ENCODE peak calls at places on chromosome 21, in six cellular contexts. K, U, F, C, T and H are unnamed samples.

GRCh38 chr21:36504067-36505058 is 24.4 kb upstream of the CLDN14 start:
- DNase-seq in T (no peak), C (peak; percentile 36), K (peak; percentile 11), F (no peak), U (peak; percentile 68), H (peak; percentile 14)

GRCh38 chr21:36381841-36382589 is 3.2 kb upstream of the CHAF1B start:
- DNase-seq in K (no peak), C (peak; percentile 43), T (no peak), U (peak; percentile 9), F (no peak), H (no peak)

GRCh38 chr21:36709030-36709867 is 10.3 kb downstream of the SIM2 start:
- DNase-seq in C (no peak), U (no peak), T (no peak), F (peak; percentile 56), K (no peak), H (no peak)

GRCh38 chr21:33317226-33317625 is 7.5 kb upstream of the IFNAR1 start:
- DNase-seq in T (no peak), U (peak; percentile 18), C (no peak), K (no peak), F (no peak), H (no peak)

GRCh38 chr21:37712204-37712934 is 203.9 kb downstream of the KCNJ6 start:
- DNase-seq in C (peak; percentile 55), T (no peak), K (peak; percentile 57), U (peak; percentile 73), F (peak; percentile 76), H (peak; percentile 45)

GRCh38 chr21:43890042-43890441 is 25.0 kb downstream of the AGPAT3 start:
- DNase-seq in K (no peak), F (peak; percentile 70), U (no peak), C (no peak), T (no peak), H (no peak)

GRCh38 chr21:19507682-19508260 is 1104.2 kb upstream of the TMPRSS15 start:
- DNase-seq in C (no peak), T (no peak), U (no peak), K (no peak), F (no peak), H (no peak)

GRCh38 chr21:37622755-37623543 is 256.4 kb downstream of the DYRK1A start:
- DNase-seq in F (no peak), K (no peak), C (no peak), T (no peak), U (no peak), H (no peak)

GRCh38 chr21:35904995-35905972 is 155.0 kb downstream of the SETD4 start:
- DNase-seq in C (peak; percentile 17), T (no peak), U (no peak), F (no peak), K (no peak), H (no peak)

DNA sequence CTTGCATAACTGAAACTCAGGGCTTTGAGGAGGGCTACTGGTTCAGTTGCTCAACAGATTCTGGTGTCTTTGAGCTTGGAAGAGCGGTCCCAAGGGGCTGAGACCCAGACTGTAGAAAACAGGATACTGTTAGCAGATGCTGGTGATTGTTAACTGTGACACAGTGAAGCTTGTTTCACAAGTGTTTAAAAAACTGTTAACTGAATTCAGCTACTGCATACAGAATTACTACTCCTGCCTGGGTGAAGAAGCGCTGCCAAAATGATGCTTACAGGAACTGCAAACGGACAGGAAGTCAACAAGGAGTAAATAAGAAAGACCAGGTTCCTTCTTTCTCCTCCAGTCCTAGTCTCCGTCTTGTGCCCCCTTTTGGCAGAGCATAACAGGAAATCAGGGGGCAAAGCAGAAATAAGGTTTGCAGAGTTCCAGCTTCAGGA is 195.3 kb upstream of the USP25 start:
- DNase-seq in U (no peak), K (no peak), C (no peak), T (no peak), F (no peak), H (no peak)
- TF ChIP-seq CTCF in U (no peak), K (no peak), C (no peak), T (no peak), F (no peak), H (no peak)

GRCh38 chr21:16307256-16307655 is 577.5 kb downstream of the USP25 start:
- DNase-seq in F (no peak), U (no peak), K (no peak), C (no peak), T (no peak), H (no peak)

GRCh38 chr21:16304700-16305099 is 574.9 kb downstream of the USP25 start:
- DNase-seq in U (no peak), T (no peak), K (no peak), C (no peak), F (no peak), H (no peak)

GRCh38 chr21:16302851-16303282 is 573.1 kb downstream of the USP25 start:
- DNase-seq in K (no peak), F (no peak), C (peak; percentile 95), T (no peak), U (peak; percentile 12), H (no peak)

GRCh38 chr21:16305686-16306085 is 575.9 kb downstream of the USP25 start:
- DNase-seq in K (peak; percentile 55), C (peak; percentile 77), U (no peak), T (no peak), F (no peak), H (no peak)

DNA sequence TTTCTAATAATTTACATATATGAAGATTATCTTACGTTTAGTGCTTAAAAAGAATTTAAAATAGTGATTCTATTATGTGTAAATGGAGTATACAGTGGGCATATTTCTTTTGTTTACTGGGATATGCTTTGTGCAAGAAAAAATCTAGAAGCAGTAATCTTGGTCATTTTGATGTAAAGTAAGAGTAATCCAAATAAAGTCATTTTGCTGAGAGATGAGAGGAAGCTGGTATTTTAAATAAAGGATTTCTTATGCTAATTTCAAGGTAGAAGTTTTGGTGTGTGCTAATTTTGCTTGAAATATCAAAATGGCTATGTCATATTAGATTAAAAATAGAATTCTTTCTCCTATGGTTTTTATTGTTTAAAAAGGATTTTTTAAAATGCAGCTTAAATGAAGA is 574.4 kb downstream of the USP25 start:
- DNase-seq in T (no peak), C (no peak), U (no peak), F (no peak), K (no peak), H (no peak)
- H3K4me1 ChIP-seq in T (no peaks in the 10 kb centered on the region), C (no peaks in the 10 kb centered on the region), U (no peaks in the 10 kb centered on the region), F (no peaks in the 10 kb centered on the region), K (no peaks in the 10 kb centered on the region), H (no peaks in the 10 kb centered on the region)

GRCh38 chr21:28639742-28640141 is 352.9 kb downstream of the LTN1 start:
- DNase-seq in F (no peak), K (peak; percentile 29), C (peak; percentile 52), U (no peak), T (no peak), H (no peak)
- H2AFZ ChIP-seq in F (no peak overlapping the region), K (peak overlapping the region; percentile 41), C (no peak overlapping the region), U (no peak overlapping the region), T (no peak overlapping the region), H (no peak overlapping the region)

GRCh38 chr21:26842976-26843911 is 2.0 kb downstream of the ADAMTS1 start:
- DNase-seq in K (peak; percentile 91), F (peak; percentile 86), T (no peak), C (peak; percentile 94), U (peak; percentile 96), H (no peak)
- TF ChIP-seq CTCF in K (peak; percentile 29), F (peak; percentile 46), T (no peak), C (no peak), U (no peak), H (no peak)

DNA sequence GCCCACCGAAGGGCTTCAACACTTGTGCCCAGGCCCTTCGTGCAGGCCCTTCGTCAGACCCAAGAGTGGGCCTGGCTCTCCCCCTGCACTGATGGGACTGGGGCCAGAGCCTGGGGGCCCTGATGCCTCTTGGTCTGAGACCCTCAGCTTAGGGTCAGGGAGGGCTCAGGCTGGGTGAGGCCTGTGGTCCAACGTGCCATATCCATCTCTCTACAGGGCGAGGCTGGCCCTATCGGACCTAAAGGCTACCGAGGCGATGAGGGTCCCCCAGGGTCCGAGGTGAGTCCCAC is 15.6 kb downstream of the COL6A1 start:
- DNase-seq in C (no peak), F (no peak), U (no peak), K (no peak), T (no peak), H (no peak)
- H3K4me1 ChIP-seq in C (no peaks in the 10 kb centered on the region), F (no peaks in the 10 kb centered on the region), U (peaks cover 1% of the 10 kb centered on the region), K (peaks cover 7% of the 10 kb centered on the region), T (no peaks in the 10 kb centered on the region), H (peaks cover 15% of the 10 kb centered on the region)

GRCh38 chr21:21688877-21689276 is 690.7 kb downstream of the NCAM2 start:
- DNase-seq in T (no peak), K (no peak), C (peak; percentile 32), F (peak; percentile 58), U (peak; percentile 37), H (no peak)
- H2AFZ ChIP-seq in T (no peak overlapping the region), K (no peak overlapping the region), C (no peak overlapping the region), F (peak overlapping the region; percentile 83), U (no peak overlapping the region), H (no peak overlapping the region)

DNA sequence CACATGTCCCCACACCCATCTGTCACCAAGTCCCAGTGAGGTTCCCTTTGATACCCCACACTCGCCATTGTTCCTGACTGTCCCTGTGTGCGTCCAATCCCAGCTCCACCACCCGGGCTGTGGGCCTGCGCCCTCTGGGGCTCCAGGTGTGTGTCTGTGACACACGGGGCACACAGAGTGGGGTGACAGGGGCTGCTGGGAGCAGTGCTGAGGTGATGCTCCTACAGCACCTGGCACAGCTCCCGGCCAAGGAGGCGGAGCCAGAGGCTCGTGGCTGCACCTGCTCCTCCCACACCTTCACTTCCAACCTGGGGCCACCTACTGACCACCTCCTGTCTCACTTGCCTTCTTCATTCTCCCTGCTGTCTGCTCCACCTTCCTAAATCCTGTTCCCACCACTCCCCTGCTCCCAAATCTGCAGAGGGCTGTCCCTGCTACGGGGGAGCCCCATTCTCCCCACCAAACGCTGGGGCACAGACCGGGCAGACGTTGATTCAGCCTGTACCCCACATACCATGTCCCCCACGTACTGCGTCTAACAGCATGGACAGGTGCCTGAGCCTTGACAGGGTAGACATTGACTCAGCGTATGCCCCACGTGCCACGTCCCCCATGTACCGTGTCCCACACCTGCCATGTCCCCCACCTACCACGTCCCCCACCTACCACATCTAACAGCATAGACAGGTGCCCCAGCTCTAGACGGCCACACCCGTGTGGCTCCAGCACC is 16.4 kb downstream of the WDR4 start:
- DNase-seq in C (no peak), F (peak; percentile 69), T (no peak), K (peak; percentile 44), U (no peak), H (no peak)
- TF ChIP-seq CTCF in C (no peak), F (peak; percentile 61), T (no peak), K (peak; percentile 34), U (no peak), H (peak; percentile 39)

DNA sequence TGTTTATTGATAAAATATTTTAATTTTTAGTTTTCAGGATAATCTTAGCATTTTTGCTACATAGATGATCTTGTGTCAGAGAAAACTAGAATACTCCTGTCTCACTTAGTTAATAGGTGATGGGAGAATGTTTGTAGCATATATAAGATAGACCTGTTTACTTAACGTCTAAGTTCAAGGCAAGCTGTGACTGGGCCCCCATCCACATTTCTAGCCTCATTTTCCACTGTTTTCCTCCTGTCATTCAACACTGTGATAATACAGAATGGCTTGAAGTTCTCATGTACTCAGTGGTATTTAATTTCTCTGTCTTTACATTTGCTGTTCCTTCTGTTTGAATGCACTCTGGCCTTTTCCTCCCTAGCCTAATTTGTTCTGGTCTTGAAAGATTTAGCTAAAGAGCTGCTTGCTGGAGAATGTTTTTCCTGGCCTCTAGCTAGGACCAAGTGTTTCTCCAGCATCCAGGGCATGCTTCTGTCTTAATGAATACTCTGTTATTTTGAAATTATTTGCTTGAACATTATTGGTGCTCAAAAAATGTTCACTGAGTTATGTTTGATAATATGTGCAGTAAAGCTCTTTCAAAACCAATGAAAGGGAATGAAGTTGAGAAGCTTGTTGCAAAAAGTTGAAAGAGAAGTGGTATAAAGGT is 37.3 kb downstream of the USP25 start:
- DNase-seq in K (no peak), U (no peak), F (no peak), T (no peak), C (no peak), H (no peak)
- H3K4me1 ChIP-seq in K (peaks cover 5% of the 10 kb centered on the region), U (peaks cover 7% of the 10 kb centered on the region), F (no peaks in the 10 kb centered on the region), T (no peaks in the 10 kb centered on the region), C (no peaks in the 10 kb centered on the region), H (no peaks in the 10 kb centered on the region)

GRCh38 chr21:40841524-40842196 is 5.3 kb downstream of the DSCAM start:
- DNase-seq in C (peak; percentile 40), T (no peak), U (no peak), K (peak; percentile 42), F (peak; percentile 81), H (no peak)
- H2AFZ ChIP-seq in C (no peak overlapping the region), T (no peak overlapping the region), U (peak overlapping the region; percentile 14), K (peak overlapping the region; percentile 94), F (no peak overlapping the region), H (no peak overlapping the region)